ENCODE peak calls at places on chromosomes 12 and 14, in eight cellular contexts. K is spleen, I is ovary, N is fibroblast of mammary gland, F is AG10803, P is kidney, H is HAP-1, G is ascending aorta. A is an unnamed sample.
A peak's percentile ranks its signal among the peaks of the same experiment; 100 is the strongest.

GRCh38 chr14:53010193-53010592 is 59.3 kb upstream of the FERMT2 start:
- DNase-seq in K (no peak), I (no peak), N (no peak), F (no peak), P (no peak), H (no peak), G (no peak), A (no peak)

GRCh38 chr12:22551624-22552023 is 7.3 kb upstream of the C2CD5 start:
- DNase-seq in K (no peak), I (no peak), N (no peak), F (no peak), P (no peak), H (no peak), G (no peak), A (no peak)

GRCh38 chr12:56104815-56105476 is 587 bp downstream of the PA2G4 start:
- DNase-seq in K (peak; percentile 82), I (peak; percentile 38), N (peak; percentile 16), F (peak; percentile 5), P (peak; percentile 90), H (peak; percentile 42), G (no peak), A (peak; percentile 42)

GRCh38 chr14:59187802-59188460 is 536 bp upstream of the DAAM1 start:
- DNase-seq in K (peak; percentile 88), I (peak; percentile 41), N (no peak), F (no peak), P (no peak), H (peak; percentile 66), G (no peak), A (no peak)

GRCh38 chr12:53849113-53849512 is 89.5 kb upstream of the HOXC13 start:
- DNase-seq in K (no peak), I (no peak), N (no peak), F (no peak), P (no peak), H (no peak), G (no peak), A (no peak)

GRCh38 chr12:15131462-15131861 is 89.8 kb downstream of the RERG start:
- DNase-seq in K (no peak), I (no peak), N (peak; percentile 95), F (peak; percentile 53), P (no peak), H (no peak), G (no peak), A (no peak)

GRCh38 chr14:89085154-89086059 is 261.0 kb downstream of the TTC8 start:
- DNase-seq in K (no peak), I (peak; percentile 25), N (peak; percentile 11), F (peak; percentile 28), P (no peak), H (no peak), G (no peak), A (peak; percentile 30)

GRCh38 chr12:66915312-66915904 is 236.5 kb upstream of the GRIP1 start:
- DNase-seq in K (no peak), I (no peak), N (no peak), F (no peak), P (no peak), H (no peak), G (no peak), A (no peak)

GRCh38 chr14:51507556-51508511 is 143.9 kb upstream of the FRMD6 start:
- DNase-seq in K (no peak), I (peak; percentile 66), N (peak; percentile 84), F (peak; percentile 90), P (peak; percentile 92), H (peak; percentile 90), G (no peak), A (peak; percentile 64)

GRCh38 chr12:119804011-119804641 is 73.0 kb downstream of the CIT start:
- DNase-seq in K (no peak), I (no peak), N (peak; percentile 69), F (peak; percentile 72), P (peak; percentile 90), H (peak; percentile 50), G (no peak), A (peak; percentile 54)

GRCh38 chr14:94458558-94459200 is 6.1 kb upstream of the SERPINA11 start:
- DNase-seq in K (no peak), I (no peak), N (peak; percentile 52), F (no peak), P (no peak), H (no peak), G (no peak), A (no peak)

GRCh38 chr12:78208106-78208505 is 377.4 kb downstream of the NAV3 start:
- DNase-seq in K (no peak), I (no peak), N (peak; percentile 84), F (no peak), P (no peak), H (no peak), G (no peak), A (no peak)

GRCh38 chr12:39240573-39240972 is 202.3 kb downstream of the KIF21A start:
- DNase-seq in K (no peak), I (no peak), N (no peak), F (no peak), P (no peak), H (no peak), G (no peak), A (no peak)

GRCh38 chr14:97277711-97278110 is 480.5 kb downstream of the VRK1 start:
- DNase-seq in K (no peak), I (no peak), N (no peak), F (no peak), P (no peak), H (peak; percentile 9), G (no peak), A (no peak)

GRCh38 chr14:33930464-33930863 is 20.4 kb downstream of the EGLN3 start:
- DNase-seq in K (no peak), I (no peak), N (peak; percentile 45), F (no peak), P (no peak), H (no peak), G (no peak), A (no peak)

GRCh38 chr12:26692417-26692816 is 140.6 kb downstream of the ITPR2 start:
- DNase-seq in K (no peak), I (no peak), N (no peak), F (no peak), P (no peak), H (no peak), G (no peak), A (no peak)

GRCh38 chr14:61662437-61663311 is 32.6 kb upstream of the HIF1A start:
- DNase-seq in K (no peak), I (no peak), N (peak; percentile 82), F (peak; percentile 46), P (no peak), H (no peak), G (peak; percentile 12), A (peak; percentile 83)

GRCh38 chr12:29781705-29782266 is 2.0 kb downstream of the TMTC1 start:
- DNase-seq in K (no peak), I (no peak), N (no peak), F (no peak), P (no peak), H (no peak), G (no peak), A (no peak)
- H3K4me3 ChIP-seq in K (peak overlapping the region; percentile 45), I (peak overlapping the region; percentile 57), N (peak overlapping the region; percentile 91), F (no peak overlapping the region), P (peak overlapping the region; percentile 83), H (no peak overlapping the region), G (peak overlapping the region; percentile 94), A (peak overlapping the region; percentile 84)

GRCh38 chr12:40314927-40315326 is 90.1 kb downstream of the LRRK2 start:
- DNase-seq in K (no peak), I (no peak), N (no peak), F (no peak), P (no peak), H (no peak), G (no peak), A (no peak)

GRCh38 chr12:40315375-40315774 is 90.6 kb downstream of the LRRK2 start:
- DNase-seq in K (no peak), I (no peak), N (no peak), F (no peak), P (no peak), H (no peak), G (no peak), A (no peak)

GRCh38 chr12:40312196-40312595 is 87.4 kb downstream of the LRRK2 start:
- DNase-seq in K (no peak), I (no peak), N (no peak), F (no peak), P (no peak), H (no peak), G (no peak), A (no peak)

GRCh38 chr12:40312982-40313576 is 88.3 kb downstream of the LRRK2 start:
- DNase-seq in K (no peak), I (no peak), N (peak; percentile 53), F (peak; percentile 40), P (no peak), H (no peak), G (no peak), A (peak; percentile 70)

GRCh38 chr12:40313928-40314327 is 89.1 kb downstream of the LRRK2 start:
- DNase-seq in K (no peak), I (no peak), N (no peak), F (no peak), P (no peak), H (no peak), G (no peak), A (no peak)
- H3K4me3 ChIP-seq in K (no peak overlapping the region), I (no peak overlapping the region), N (no peak overlapping the region), F (no peak overlapping the region), P (no peak overlapping the region), H (no peak overlapping the region), G (no peak overlapping the region), A (no peak overlapping the region)

DNA sequence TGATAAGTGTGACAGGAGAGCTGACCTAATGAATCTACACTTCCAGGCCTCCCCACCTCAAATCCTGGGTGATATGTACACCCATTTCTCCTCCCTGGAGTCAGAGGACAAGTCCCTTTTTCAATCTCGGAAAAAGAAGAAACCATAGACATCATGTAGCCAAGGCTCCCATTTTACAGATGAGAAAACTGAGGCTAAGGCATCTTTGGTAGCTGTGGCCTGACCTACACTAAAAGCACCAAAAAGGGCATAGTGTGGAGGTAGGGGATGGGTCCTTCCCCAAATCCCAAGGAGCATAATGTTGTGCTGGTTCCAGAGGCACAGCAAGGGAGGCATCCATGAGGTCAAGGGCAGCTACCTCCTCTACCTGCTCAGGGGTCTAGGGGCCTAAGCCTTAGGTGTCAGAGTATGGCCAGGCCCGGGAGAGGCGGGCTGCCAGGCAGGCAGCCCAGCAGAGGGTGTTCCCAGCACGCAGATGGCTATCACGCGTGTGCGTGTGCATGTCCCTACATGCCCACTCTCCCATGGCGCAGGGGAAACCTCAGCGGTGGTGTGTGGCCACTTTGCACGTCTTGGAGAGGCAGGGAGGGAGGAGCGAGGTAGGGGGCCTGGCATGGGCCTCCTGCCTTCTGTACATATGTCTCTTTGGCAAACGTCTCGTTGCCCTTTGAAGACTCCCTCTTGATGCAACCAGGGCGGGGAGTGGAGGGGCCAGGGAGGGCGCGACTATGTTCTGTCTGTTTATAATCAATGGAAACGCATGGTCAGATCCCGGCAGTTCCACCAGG is 2.5 kb downstream of the PGF start:
- DNase-seq in K (no peak), I (no peak), N (no peak), F (peak; percentile 74), P (no peak), H (no peak), G (no peak), A (no peak)
- H3K4me3 ChIP-seq in K (no peak overlapping the region), I (no peak overlapping the region), N (no peak overlapping the region), F (peak overlapping the region; percentile 67), P (no peak overlapping the region), H (no peak overlapping the region), G (peak overlapping the region; percentile 90), A (peak overlapping the region; percentile 63)

DNA sequence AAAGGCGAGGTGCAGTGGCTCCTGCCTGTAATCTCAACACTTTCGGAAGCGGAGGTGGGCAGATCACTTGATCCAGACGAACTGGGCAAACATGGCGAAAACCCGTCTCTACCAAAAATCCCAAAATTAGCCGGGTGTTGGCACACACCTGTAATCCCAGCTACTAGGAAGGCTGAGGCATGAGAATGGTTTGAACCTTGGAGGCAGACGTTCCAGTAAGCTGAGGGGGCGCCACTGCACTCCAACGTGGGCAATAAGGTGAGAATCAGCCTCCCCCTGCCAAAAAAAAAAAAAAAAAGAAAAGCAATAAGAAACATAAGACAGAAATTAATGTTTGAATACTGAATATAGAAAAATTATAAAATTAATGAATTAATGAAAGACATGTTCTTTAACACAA is 928.7 kb downstream of the LRFN5 start:
- DNase-seq in K (no peak), I (no peak), N (no peak), F (no peak), P (no peak), H (no peak), G (no peak), A (no peak)
- H3K4me3 ChIP-seq in K (no peak overlapping the region), I (no peak overlapping the region), N (no peak overlapping the region), F (no peak overlapping the region), P (no peak overlapping the region), H (no peak overlapping the region), G (no peak overlapping the region), A (no peak overlapping the region)